ENCODE peak calls at places on chromosomes 2 and 18, in four cellular contexts. Y is HepG2, L is GM12878, C is K562. D is an unnamed sample.

GRCh38 chr2:182058056-182058455 is 72.4 kb downstream of the PPP1R1C start:
- DNase-seq in Y (no peak), L (no peak), C (no peak), D (no peak)

GRCh38 chr18:48007955-48008701 is 77.7 kb upstream of the SMAD2 start:
- DNase-seq in Y (peak; percentile 42), L (no peak), C (peak; percentile 94), D (peak; percentile 80)

GRCh38 chr2:213238753-213239591 is 45.3 kb upstream of the SPAG16 start:
- DNase-seq in Y (peak; percentile 97), L (no peak), C (no peak), D (no peak)

GRCh38 chr2:176002684-176003225 is 688 bp upstream of the LNPK start:
- DNase-seq in Y (peak; percentile 21), L (no peak), C (peak; percentile 50), D (peak; percentile 33)

GRCh38 chr2:234464291-234464645 is 32.6 kb downstream of the ARL4C start:
- DNase-seq in Y (no peak), L (no peak), C (no peak), D (no peak)

GRCh38 chr18:47881752-47882455 is 48.6 kb downstream of the SMAD2 start:
- DNase-seq in Y (peak; percentile 66), L (no peak), C (no peak), D (no peak)

GRCh38 chr2:207711750-207712487 is 479 bp downstream of the CCNYL1 start:
- DNase-seq in Y (no peak), L (no peak), C (peak; percentile 25), D (peak; percentile 57)

GRCh38 chr2:56191617-56192016 is 7.8 kb downstream of the CCDC85A start:
- DNase-seq in Y (peak; percentile 39), L (no peak), C (no peak), D (peak; percentile 57)

GRCh38 chr2:64646007-64646880 is 7.5 kb downstream of the SERTAD2 start:
- DNase-seq in Y (peak; percentile 63), L (peak; percentile 69), C (no peak), D (peak; percentile 59)

GRCh38 chr2:216406861-216407260 is 5.4 kb upstream of the SMARCAL1 start:
- DNase-seq in Y (no peak), L (no peak), C (no peak), D (no peak)

GRCh38 chr2:74845217-74845751 is 11.4 kb downstream of the HK2 start:
- DNase-seq in Y (no peak), L (no peak), C (no peak), D (no peak)

GRCh38 chr2:165898381-165898780 is 55.2 kb downstream of the TTC21B start:
- DNase-seq in Y (no peak), L (no peak), C (no peak), D (no peak)

GRCh38 chr2:129766594-129766993 is 212.9 kb upstream of the RAB6C start:
- DNase-seq in Y (no peak), L (no peak), C (no peak), D (no peak)

GRCh38 chr2:96876811-96877437 is 7.0 kb upstream of the SEMA4C start:
- DNase-seq in Y (no peak), L (no peak), C (no peak), D (no peak)

GRCh38 chr2:118667964-118668363 is 179.5 kb downstream of the EN1 start:
- DNase-seq in Y (no peak), L (no peak), C (no peak), D (no peak)

GRCh38 chr2:72263043-72263780 is 115.5 kb upstream of the CYP26B1 start:
- DNase-seq in Y (no peak), L (no peak), C (no peak), D (no peak)

GRCh38 chr18:52546686-52547346 is 206.8 kb downstream of the DCC start:
- DNase-seq in Y (no peak), L (no peak), C (no peak), D (no peak)

GRCh38 chr18:45828917-45829811 is 3.7 kb downstream of the SIGLEC15 start:
- DNase-seq in Y (no peak), L (no peak), C (peak; percentile 21), D (no peak)

GRCh38 chr2:53058526-53058925 is 709.1 kb upstream of the CHAC2 start:
- DNase-seq in Y (no peak), L (no peak), C (no peak), D (no peak)

GRCh38 chr2:239146011-239146641 is 254.7 kb downstream of the HDAC4 start:
- DNase-seq in Y (no peak), L (peak; percentile 16), C (no peak), D (no peak)

GRCh38 chr2:36577884-36578283 is 20.1 kb downstream of the FEZ2 start:
- DNase-seq in Y (no peak), L (no peak), C (no peak), D (no peak)

GRCh38 chr2:207121784-207122183 is 44.0 kb downstream of the KLF7 start:
- DNase-seq in Y (no peak), L (no peak), C (no peak), D (no peak)

GRCh38 chr2:240873805-240874714 is 5.4 kb downstream of the AGXT start:
- DNase-seq in Y (peak; percentile 92), L (no peak), C (no peak), D (no peak)

GRCh38 chr2:48433682-48434081 is 96.3 kb upstream of the STON1 start:
- DNase-seq in Y (no peak), L (no peak), C (no peak), D (no peak)

GRCh38 chr18:7664024-7664312 is 96.9 kb downstream of the PTPRM start:
- DNase-seq in Y (no peak), L (no peak), C (no peak), D (no peak)

GRCh38 chr2:31286230-31286629 is 52.3 kb downstream of the EHD3 start:
- DNase-seq in Y (no peak), L (no peak), C (no peak), D (no peak)

GRCh38 chr2:46306988-46307655 is 9.9 kb downstream of the EPAS1 start:
- DNase-seq in Y (peak; percentile 97), L (no peak), C (no peak), D (no peak)

GRCh38 chr18:1846640-1847039 is 724.7 kb downstream of the METTL4 start:
- DNase-seq in Y (no peak), L (no peak), C (no peak), D (no peak)

GRCh38 chr2:177391822-177392372 is 676 bp upstream of the AGPS start:
- DNase-seq in Y (no peak), L (no peak), C (no peak), D (no peak)

GRCh38 chr2:182318466-182319309 is 108.1 kb downstream of the PDE1A start:
- DNase-seq in Y (no peak), L (no peak), C (no peak), D (no peak)

GRCh38 chr2:215530191-215530968 is 94.5 kb upstream of the FN1 start:
- DNase-seq in Y (no peak), L (no peak), C (no peak), D (no peak)

GRCh38 chr2:98086491-98087446 is at the start of gene VWA3B:
- DNase-seq in Y (no peak), L (no peak), C (peak; percentile 74), D (peak; percentile 91)

GRCh38 chr2:45821558-45822271 is 170.2 kb downstream of the PRKCE start:
- DNase-seq in Y (peak; percentile 66), L (no peak), C (no peak), D (no peak)

GRCh38 chr2:44522846-44523245 is 161.1 kb downstream of the CAMKMT start:
- DNase-seq in Y (no peak), L (no peak), C (no peak), D (no peak)

GRCh38 chr2:108911401-108911800 is 77.6 kb downstream of the EDAR start:
- DNase-seq in Y (no peak), L (no peak), C (no peak), D (no peak)

GRCh38 chr2:188527110-188527509 is 235.4 kb downstream of the GULP1 start:
- DNase-seq in Y (no peak), L (no peak), C (no peak), D (no peak)

GRCh38 chr2:190407246-190407661 is 901 bp upstream of the MFSD6 start:
- DNase-seq in Y (no peak), L (no peak), C (no peak), D (no peak)

GRCh38 chr2:191954446-191954845 is 107.6 kb upstream of the CAVIN2 start:
- DNase-seq in Y (no peak), L (no peak), C (no peak), D (no peak)

GRCh38 chr2:33354981-33355380 is 121.5 kb upstream of the RASGRP3 start:
- DNase-seq in Y (no peak), L (no peak), C (no peak), D (no peak)

GRCh38 chr2:207473203-207473865 is 56.4 kb upstream of the CREB1 start:
- DNase-seq in Y (peak; percentile 30), L (peak; percentile 30), C (no peak), D (peak; percentile 32)

GRCh38 chr18:9643549-9643948 is 29.2 kb upstream of the PPP4R1 start:
- DNase-seq in Y (peak; percentile 75), L (no peak), C (no peak), D (peak; percentile 30)
- TF ChIP-seq SP1 in Y (no peak), L (no peak), C (no peak), D (no peak)

DNA sequence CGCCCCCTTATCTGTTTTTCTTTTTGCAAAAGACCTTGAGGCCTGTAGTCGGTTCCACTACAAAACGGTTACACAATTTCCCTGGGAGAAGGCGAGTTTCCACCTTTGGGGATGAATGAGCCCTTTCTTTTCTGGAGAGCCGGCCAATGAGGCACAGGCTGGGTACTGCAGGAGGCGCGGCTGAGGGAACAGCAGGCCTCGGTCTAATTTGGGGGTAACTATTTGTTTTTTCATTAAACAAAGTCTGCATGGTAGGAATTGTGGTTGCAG is 129.2 kb downstream of the MYCN start:
- DNase-seq in Y (peak; percentile 97), L (no peak), C (no peak), D (no peak)
- TF ChIP-seq FOXM1 in Y (no peak), L (no peak), C (no peak), D (no peak)

DNA sequence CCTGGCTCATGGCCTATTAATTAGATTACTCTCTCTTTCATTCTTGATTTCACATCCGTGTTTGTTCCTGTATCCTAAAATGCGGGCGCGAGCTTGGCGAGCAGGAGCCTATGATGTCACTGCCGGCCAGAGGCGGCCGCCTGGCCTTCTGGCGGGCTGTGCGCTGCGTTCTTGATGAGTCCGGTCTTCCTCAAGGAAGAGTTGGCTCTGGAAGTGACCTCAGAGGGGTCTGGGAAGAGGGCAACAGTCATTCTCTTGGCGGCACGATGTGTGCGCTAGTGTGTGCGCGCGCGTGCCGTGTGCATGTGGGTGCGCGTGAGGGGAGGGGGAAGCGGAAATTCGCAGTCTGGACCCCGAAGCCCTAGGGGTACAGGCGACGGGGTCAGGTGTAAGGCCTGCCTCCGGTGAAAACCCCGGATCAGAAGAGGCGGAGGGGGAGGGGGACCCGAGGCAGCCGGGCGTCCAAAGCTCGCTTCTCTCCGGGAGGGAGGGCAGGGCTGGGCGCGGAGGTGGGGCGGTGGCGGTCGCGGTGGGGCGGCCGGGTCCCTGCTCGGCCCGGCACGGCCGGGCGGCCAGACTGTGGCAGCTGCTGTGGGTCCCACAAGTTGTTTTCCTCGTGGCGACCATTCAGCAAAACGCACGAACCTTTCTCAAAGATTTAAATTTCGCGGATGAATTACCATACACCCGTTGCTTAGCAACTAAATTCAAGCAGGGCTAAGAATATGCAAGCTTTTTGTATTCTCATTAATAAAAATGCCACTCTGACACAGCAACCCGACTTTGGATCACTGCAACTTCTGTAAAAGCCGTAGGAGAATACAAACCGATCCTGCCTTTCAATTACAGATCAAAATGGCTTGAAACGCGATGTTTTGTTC is 8.4 kb downstream of the POU3F3 start:
- DNase-seq in Y (no peak), L (no peak), C (no peak), D (no peak)
- TF ChIP-seq SP1 in Y (no peak), L (no peak), C (no peak), D (no peak)

GRCh38 chr2:29480423-29480822 is 365.2 kb downstream of the CLIP4 start:
- DNase-seq in Y (no peak), L (no peak), C (peak; percentile 14), D (no peak)
- TF ChIP-seq FOXM1 in Y (no peak), L (no peak), C (no peak), D (no peak)

D was measured in HEK293T.